ENCODE peak calls at places on chromosomes 11 and 22, in four cellular contexts. F is GM23338, M is trophoblast cell, C is fibroblast of lung. G is an unnamed sample.

GRCh38 chr22:27397036-27397947 is 404.3 kb downstream of the MN1 start:
- DNase-seq in F (no peak), M (peak; percentile 43), C (no peak), G (peak; percentile 19)

GRCh38 chr11:706957-707816 is 1.2 kb downstream of the EPS8L2 start:
- DNase-seq in F (peak; percentile 62), M (peak; percentile 83), C (peak; percentile 29), G (peak; percentile 36)

GRCh38 chr11:97729546-97730272 is 1291.0 kb upstream of the CNTN5 start:
- DNase-seq in F (peak; percentile 7), M (no peak), C (peak; percentile 2), G (peak; percentile 74)

GRCh38 chr22:35777335-35777975 is 59.8 kb downstream of the APOL5 start:
- DNase-seq in F (no peak), M (no peak), C (peak; percentile 92), G (peak; percentile 73)

GRCh38 chr11:82854242-82854641 is 46.0 kb downstream of the PRCP start:
- DNase-seq in F (no peak), M (no peak), C (peak; percentile 42), G (no peak)

GRCh38 chr22:44445307-44445680 is 52.7 kb downstream of the RTL6 start:
- DNase-seq in F (no peak), M (peak; percentile 53), C (no peak), G (no peak)

GRCh38 chr11:95084509-95084908 is 5.1 kb upstream of the ENDOD1 start:
- DNase-seq in F (no peak), M (no peak), C (peak; percentile 79), G (peak; percentile 44)

GRCh38 chr22:35622132-35622913 is 5.2 kb upstream of the MB start:
- DNase-seq in F (peak; percentile 38), M (no peak), C (no peak), G (no peak)

GRCh38 chr11:13765886-13766285 is 97.4 kb downstream of the FAR1 start:
- DNase-seq in F (no peak), M (no peak), C (no peak), G (no peak)

GRCh38 chr11:27720277-27720830 is 20.1 kb upstream of the BDNF start:
- DNase-seq in F (peak; percentile 96), M (no peak), C (peak; percentile 58), G (peak; percentile 81)

GRCh38 chr11:27722945-27723344 is 22.7 kb upstream of the BDNF start:
- DNase-seq in F (peak; percentile 62), M (no peak), C (peak; percentile 19), G (peak; percentile 26)

GRCh38 chr11:27719575-27719925 is 19.3 kb upstream of the BDNF start:
- DNase-seq in F (peak; percentile 62), M (no peak), C (no peak), G (no peak)

GRCh38 chr11:27722117-27722844 is 22.0 kb upstream of the BDNF start:
- DNase-seq in F (peak; percentile 89), M (no peak), C (peak; percentile 65), G (peak; percentile 55)

GRCh38 chr11:27721505-27722116 is 21.4 kb upstream of the BDNF start:
- DNase-seq in F (peak; percentile 50), M (no peak), C (no peak), G (no peak)
- H3K27me3 ChIP-seq in F (peaks cover 63% of the 10 kb centered on the region), M (peaks cover 49% of the 10 kb centered on the region), C (peaks cover 33% of the 10 kb centered on the region), G (peaks cover 43% of the 10 kb centered on the region)

GRCh38 chr11:3161720-3162409 is 3.2 kb downstream of the OSBPL5 start:
- DNase-seq in F (no peak), M (no peak), C (no peak), G (no peak)

GRCh38 chr11:3163241-3163981 is 1.7 kb downstream of the OSBPL5 start:
- DNase-seq in F (no peak), M (peak; percentile 58), C (no peak), G (peak; percentile 40)

GRCh38 chr11:3161309-3161708 is 3.8 kb downstream of the OSBPL5 start:
- DNase-seq in F (no peak), M (no peak), C (no peak), G (peak; percentile 27)

GRCh38 chr11:3164138-3164539 is 971 bp downstream of the OSBPL5 start:
- DNase-seq in F (no peak), M (no peak), C (no peak), G (peak; percentile 66)

GRCh38 chr11:3162410-3163240 is 2.5 kb downstream of the OSBPL5 start:
- DNase-seq in F (no peak), M (no peak), C (no peak), G (no peak)
- H3K27me3 ChIP-seq in F (peaks cover 40% of the 10 kb centered on the region), M (no peaks in the 10 kb centered on the region), C (no peaks in the 10 kb centered on the region), G (no peaks in the 10 kb centered on the region)

DNA sequence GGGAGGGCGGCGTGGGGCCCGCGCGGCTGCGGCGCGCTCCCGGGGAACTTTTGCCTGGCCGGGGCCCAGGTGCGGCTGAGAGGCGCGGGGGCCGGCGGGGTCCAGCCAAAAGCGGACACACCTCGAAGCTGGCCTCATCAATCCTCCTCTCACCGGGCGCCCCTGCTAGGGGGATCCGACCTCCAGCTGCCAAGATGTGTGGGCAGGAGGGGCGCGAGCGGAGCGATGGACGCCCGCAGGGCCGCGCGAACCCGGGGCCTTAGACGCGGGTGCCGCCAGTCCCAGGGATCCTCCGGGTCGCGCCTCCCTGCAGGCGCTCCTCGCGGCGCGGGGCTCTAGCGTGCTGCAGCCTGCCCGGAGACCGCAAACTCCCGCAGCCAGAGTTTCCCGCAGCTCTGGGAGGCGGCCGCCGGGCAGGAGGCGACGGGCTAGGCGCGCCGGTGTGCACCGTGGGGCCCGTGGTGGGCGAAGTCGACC is 785 bp downstream of the IGSF9B start:
- DNase-seq in F (peak; percentile 50), M (no peak), C (no peak), G (no peak)
- H3K27me3 ChIP-seq in F (peaks cover 17% of the 10 kb centered on the region), M (peaks cover 28% of the 10 kb centered on the region), C (peaks cover 35% of the 10 kb centered on the region), G (peaks cover 54% of the 10 kb centered on the region)

DNA sequence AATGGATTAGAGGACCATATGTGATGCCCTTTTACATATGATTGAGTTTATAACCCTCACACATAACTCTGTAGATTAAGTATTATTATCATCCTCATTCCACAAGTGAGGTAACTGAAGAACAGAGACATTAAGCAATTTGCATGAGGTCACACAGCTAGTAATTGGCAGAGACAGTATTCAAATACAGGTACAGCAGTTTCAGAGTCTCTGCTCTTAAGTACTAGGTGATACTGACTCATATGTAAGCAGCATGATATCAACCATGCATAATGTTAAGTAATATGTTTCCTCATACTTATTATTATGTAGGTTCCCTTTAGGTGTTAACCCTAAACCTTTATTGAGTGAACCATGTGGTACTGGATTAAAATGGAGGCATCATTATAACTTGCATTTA is 1562.4 kb upstream of the RAG2 start:
- DNase-seq in F (no peak), M (no peak), C (no peak), G (no peak)
- H3K27me3 ChIP-seq in F (no peaks in the 10 kb centered on the region), M (no peaks in the 10 kb centered on the region), C (no peaks in the 10 kb centered on the region), G (no peaks in the 10 kb centered on the region)

DNA sequence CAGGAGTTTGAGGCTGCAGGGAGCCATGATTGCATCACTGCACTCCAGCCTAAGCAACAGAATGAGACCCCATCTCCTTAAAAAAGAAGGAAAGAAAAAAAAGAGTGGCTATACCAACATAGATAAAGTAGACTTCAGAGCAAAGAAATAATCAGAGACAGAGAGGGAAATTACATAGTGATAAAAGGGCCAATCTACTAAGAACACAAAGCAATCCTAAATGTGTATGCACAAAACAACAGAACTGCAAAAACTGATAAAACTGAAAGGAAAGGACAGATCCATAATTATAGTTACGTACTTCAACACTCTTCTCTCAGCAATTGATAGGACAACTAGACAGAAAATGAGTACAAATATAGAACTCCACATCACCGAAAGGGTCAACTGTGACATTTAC is 17.8 kb upstream of the OR2AT4 start:
- DNase-seq in F (no peak), M (no peak), C (no peak), G (no peak)
- H3K27me3 ChIP-seq in F (no peaks in the 10 kb centered on the region), M (no peaks in the 10 kb centered on the region), C (no peaks in the 10 kb centered on the region), G (no peaks in the 10 kb centered on the region)

DNA sequence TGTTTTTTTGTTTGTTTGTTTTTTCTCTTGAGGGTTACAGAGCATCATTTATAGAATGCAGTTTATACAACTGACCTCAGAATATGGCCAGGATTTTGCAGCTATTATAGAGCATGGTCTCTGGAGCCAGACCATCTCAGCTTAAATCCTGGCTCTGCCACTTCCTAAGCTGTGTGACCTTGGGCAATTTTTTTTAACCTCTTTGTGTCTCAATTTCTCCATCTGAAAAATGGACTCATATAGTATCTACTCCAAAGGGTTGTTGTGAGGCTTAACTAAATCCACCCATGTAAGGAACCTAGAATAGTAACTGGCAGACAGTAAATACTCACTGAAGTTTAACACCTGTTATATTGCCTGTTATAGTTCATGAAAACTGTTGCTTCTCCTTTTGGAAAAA is 8.3 kb upstream of the DGAT2 start:
- DNase-seq in F (no peak), M (no peak), C (no peak), G (no peak)
- H3K27me3 ChIP-seq in F (no peaks in the 10 kb centered on the region), M (no peaks in the 10 kb centered on the region), C (peaks cover 6% of the 10 kb centered on the region), G (no peaks in the 10 kb centered on the region)

GRCh38 chr11:115276182-115276581 is 228.0 kb downstream of the CADM1 start:
- DNase-seq in F (no peak), M (no peak), C (no peak), G (no peak)
- H3K27me3 ChIP-seq in F (no peaks in the 10 kb centered on the region), M (no peaks in the 10 kb centered on the region), C (no peaks in the 10 kb centered on the region), G (peaks cover 17% of the 10 kb centered on the region)

DNA sequence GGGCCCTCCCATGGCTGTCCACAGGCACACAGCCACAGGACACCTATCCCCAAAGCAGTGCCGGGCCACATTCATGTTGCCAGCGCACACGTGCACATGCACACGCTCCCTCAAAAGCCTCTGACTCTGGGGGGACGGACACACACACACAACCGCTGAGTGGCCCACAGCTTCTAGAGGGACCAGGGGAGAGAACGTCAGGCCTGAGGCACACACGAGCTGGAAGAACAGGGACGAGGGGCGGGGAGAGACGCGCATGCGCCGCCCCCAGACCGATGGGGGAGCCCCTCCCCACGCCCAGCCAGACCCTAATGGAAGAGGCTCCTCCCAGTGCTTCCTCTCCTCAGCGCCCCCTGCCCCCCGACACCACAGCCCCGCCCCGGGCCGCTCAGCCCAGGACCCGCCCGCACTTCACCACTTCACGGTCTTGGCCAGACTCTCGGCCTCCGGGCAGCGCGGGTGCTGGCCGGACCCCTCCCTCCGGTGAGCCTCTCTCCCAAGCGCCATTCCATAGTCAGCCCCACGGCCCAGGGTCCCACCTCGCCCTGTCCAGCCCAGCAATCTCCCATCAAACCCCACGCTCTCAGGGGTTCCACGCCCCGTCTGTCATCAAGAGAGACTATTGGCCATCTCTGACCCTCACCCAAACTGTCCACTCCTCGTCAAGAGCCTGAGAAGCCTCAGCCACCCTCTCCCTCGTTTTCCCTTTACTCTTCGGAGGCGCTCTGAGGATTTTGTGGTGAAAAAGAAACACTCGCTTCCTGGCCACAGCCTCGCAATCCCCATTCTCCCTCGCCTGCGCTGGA is 11.7 kb downstream of the NRXN2 start:
- DNase-seq in F (peak; percentile 92), M (no peak), C (no peak), G (no peak)
- H3K27me3 ChIP-seq in F (peaks cover 45% of the 10 kb centered on the region), M (peaks cover 39% of the 10 kb centered on the region), C (peaks cover 40% of the 10 kb centered on the region), G (peaks cover 61% of the 10 kb centered on the region)

GRCh38 chr11:66413167-66413566 is 7.7 kb upstream of the NPAS4 start:
- DNase-seq in F (no peak), M (no peak), C (no peak), G (no peak)
- H3K27me3 ChIP-seq in F (no peaks in the 10 kb centered on the region), M (no peaks in the 10 kb centered on the region), C (peaks cover 10% of the 10 kb centered on the region), G (no peaks in the 10 kb centered on the region)

DNA sequence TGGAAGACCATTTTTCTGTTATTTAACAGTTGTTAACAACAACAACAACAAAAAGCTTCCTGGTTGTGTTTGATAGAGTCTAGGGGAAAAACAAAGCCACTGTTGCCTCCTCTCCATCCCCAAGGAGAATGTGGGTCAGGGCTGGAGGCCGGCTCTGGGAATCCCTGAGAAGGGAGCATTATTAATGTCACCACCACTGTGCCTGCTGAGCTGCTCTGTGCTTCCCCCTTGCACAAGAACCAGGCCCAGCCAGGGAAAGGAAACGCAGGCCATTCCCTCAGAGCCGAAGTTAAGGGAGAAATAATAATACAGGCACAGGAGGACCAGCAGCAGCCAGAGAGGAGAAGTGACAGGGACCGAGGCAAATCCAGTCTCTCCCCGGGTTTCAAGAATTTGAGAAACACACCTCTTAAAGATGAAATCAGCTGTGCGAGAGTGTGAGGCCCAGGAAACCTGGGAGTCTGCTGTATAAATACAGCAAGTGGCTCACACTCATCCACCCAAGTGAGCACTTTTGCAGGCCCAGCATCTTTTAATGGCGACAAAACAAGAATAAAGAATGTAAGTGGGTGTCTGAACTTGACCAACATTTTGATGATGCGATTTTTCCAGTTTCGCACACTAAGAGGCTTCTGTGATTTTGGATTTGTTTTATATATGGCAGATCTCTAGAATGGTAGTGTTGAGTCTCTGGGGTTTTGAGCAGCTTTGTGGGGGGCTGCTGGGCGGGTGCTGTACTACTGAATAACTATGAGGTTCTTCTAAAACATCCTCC is 539.2 kb downstream of the NTM start:
- DNase-seq in F (no peak), M (no peak), C (peak; percentile 58), G (no peak)
- H3K27me3 ChIP-seq in F (peaks cover 10% of the 10 kb centered on the region), M (peaks cover 25% of the 10 kb centered on the region), C (no peaks in the 10 kb centered on the region), G (no peaks in the 10 kb centered on the region)

G was measured in adipocyte.